ENCODE peak calls at places on chromosomes 12 and 14, in six cellular contexts. Y is right cardiac atrium, C is tibial artery, X is fibroblast of mammary gland, H is choroid plexus epithelial cell, O is left kidney. N is an unnamed sample.

GRCh38 chr12:46354799-46355194 is 17.8 kb downstream of the SLC38A2 start:
- DNase-seq in Y (no peak), C (no peak), X (no peak), H (no peak), O (peak), N (no peak)

GRCh38 chr14:92986254-92987147 is 63.6 kb downstream of the CHGA start:
- DNase-seq in Y (peak), C (peak), X (peak), H (peak), O (no peak), N (no peak)

GRCh38 chr12:14896477-14897184 is 11.0 kb upstream of the MGP start:
- DNase-seq in Y (no peak), C (no peak), X (peak), H (peak), O (peak), N (no peak)

GRCh38 chr12:38664661-38665269 is 240.6 kb downstream of the CPNE8 start:
- DNase-seq in Y (no peak), C (no peak), X (peak), H (peak), O (peak), N (no peak)

GRCh38 chr14:32197919-32198318 is 3.9 kb upstream of the RNU6-7 start:
- DNase-seq in Y (no peak), C (no peak), X (no peak), H (no peak), O (no peak), N (no peak)

GRCh38 chr14:29637406-29637805 is 290.2 kb downstream of the PRKD1 start:
- DNase-seq in Y (peak), C (peak), X (peak), H (peak), O (peak), N (peak)

GRCh38 chr12:49824886-49825285 is 3.3 kb downstream of the NCKAP5L start:
- DNase-seq in Y (peak), C (peak), X (peak), H (peak), O (no peak), N (no peak)

GRCh38 chr12:57452937-57453509 is 2.1 kb upstream of the INHBE start:
- DNase-seq in Y (peak), C (peak), X (peak), H (peak), O (peak), N (no peak)

GRCh38 chr12:30696103-30696408 is 387 bp upstream of the IPO8 start:
- DNase-seq in Y (no peak), C (no peak), X (no peak), H (no peak), O (no peak), N (no peak)

GRCh38 chr14:44955528-44955927 is 6.2 kb downstream of the KLHL28 start:
- DNase-seq in Y (no peak), C (no peak), X (no peak), H (no peak), O (no peak), N (no peak)

GRCh38 chr12:5072326-5072725 is 28.6 kb downstream of the KCNA5 start:
- DNase-seq in Y (peak), C (no peak), X (no peak), H (no peak), O (no peak), N (no peak)